ENCODE peak calls at places on chromosomes 12 and 14, in five cellular contexts. One of them, this sample, is unnamed.

GRCh38 chr14:101072945-101073597 is 169.5 kb upstream of the RTL1 start:
- DNase-seq in H9: peak
- DNase-seq in CD8-positive, alpha-beta memory T cell: no peak
- DNase-seq in hippocampal formation: no peak
- DNase-seq in KBM-7: peak
- DNase-seq in this sample: peak

GRCh38 chr12:32240833-32241232 is 134.2 kb downstream of the BICD1 start:
- DNase-seq in H9: no peak
- DNase-seq in CD8-positive, alpha-beta memory T cell: no peak
- DNase-seq in hippocampal formation: no peak
- DNase-seq in KBM-7: no peak
- DNase-seq in this sample: no peak

GRCh38 chr12:76633415-76633814 is 73.8 kb upstream of the OSBPL8 start:
- DNase-seq in H9: no peak
- DNase-seq in CD8-positive, alpha-beta memory T cell: no peak
- DNase-seq in hippocampal formation: no peak
- DNase-seq in KBM-7: peak
- DNase-seq in this sample: no peak

GRCh38 chr14:77181603-77182437 is at the start of gene TMEM63C:
- DNase-seq in H9: peak
- DNase-seq in CD8-positive, alpha-beta memory T cell: peak
- DNase-seq in hippocampal formation: peak
- DNase-seq in KBM-7: peak
- DNase-seq in this sample: peak

GRCh38 chr12:12684375-12685106 is 11.4 kb downstream of the GPR19 start:
- DNase-seq in H9: peak
- DNase-seq in CD8-positive, alpha-beta memory T cell: no peak
- DNase-seq in hippocampal formation: peak
- DNase-seq in KBM-7: peak
- DNase-seq in this sample: peak

GRCh38 chr12:1927051-1927680 is 8.7 kb upstream of the CACNA2D4 start:
- DNase-seq in H9: peak
- DNase-seq in CD8-positive, alpha-beta memory T cell: no peak
- DNase-seq in hippocampal formation: no peak
- DNase-seq in KBM-7: no peak
- DNase-seq in this sample: peak

GRCh38 chr14:28321475-28322244 is 444.9 kb upstream of the FOXG1 start:
- DNase-seq in H9: no peak
- DNase-seq in CD8-positive, alpha-beta memory T cell: no peak
- DNase-seq in hippocampal formation: no peak
- DNase-seq in KBM-7: no peak
- DNase-seq in this sample: no peak

GRCh38 chr12:31118831-31119530 is 45.3 kb downstream of the DDX11 start:
- DNase-seq in H9: peak
- DNase-seq in CD8-positive, alpha-beta memory T cell: no peak
- DNase-seq in hippocampal formation: no peak
- DNase-seq in KBM-7: peak
- DNase-seq in this sample: peak

GRCh38 chr12:80707830-80708534 is 548 bp downstream of the MYF6 start:
- DNase-seq in H9: no peak
- DNase-seq in CD8-positive, alpha-beta memory T cell: no peak
- DNase-seq in hippocampal formation: no peak
- DNase-seq in KBM-7: no peak
- DNase-seq in this sample: peak

GRCh38 chr14:94119071-94119470 is 8.5 kb downstream of the IFI27 start:
- DNase-seq in H9: no peak
- DNase-seq in CD8-positive, alpha-beta memory T cell: no peak
- DNase-seq in hippocampal formation: no peak
- DNase-seq in KBM-7: no peak
- DNase-seq in this sample: no peak

GRCh38 chr12:68423175-68423574 is 91.0 kb upstream of the MDM1 start:
- DNase-seq in H9: no peak
- DNase-seq in CD8-positive, alpha-beta memory T cell: no peak
- DNase-seq in hippocampal formation: no peak
- DNase-seq in KBM-7: no peak
- DNase-seq in this sample: no peak

GRCh38 chr12:54601841-54602240 is 13.4 kb upstream of the PPP1R1A start:
- DNase-seq in H9: peak
- DNase-seq in CD8-positive, alpha-beta memory T cell: no peak
- DNase-seq in hippocampal formation: no peak
- DNase-seq in KBM-7: no peak
- DNase-seq in this sample: peak

GRCh38 chr14:63276492-63277342 is 42.0 kb downstream of the GPHB5 start:
- DNase-seq in H9: no peak
- DNase-seq in CD8-positive, alpha-beta memory T cell: no peak
- DNase-seq in hippocampal formation: peak
- DNase-seq in KBM-7: peak
- DNase-seq in this sample: peak